ENCODE peak calls at places on chromosomes 3 and 15, in six cellular contexts. F, T, A, G, M and L are unnamed samples.

GRCh38 chr3:191237045-191237882 is 38.2 kb downstream of the OSTN start:
- DNase-seq in M (peak), F (no peak), T (no peak), A (no peak), G (no peak), L (no peak)

GRCh38 chr15:82530006-82530405 is 10.3 kb downstream of the RPS17 start:
- DNase-seq in M (no peak), T (no peak), G (no peak), F (no peak), A (no peak), L (no peak)

GRCh38 chr15:78804391-78804792 is 6.9 kb downstream of the ADAMTS7 start:
- DNase-seq in T (no peak), F (no peak), G (no peak), M (no peak), A (no peak), L (no peak)

GRCh38 chr3:143897558-143898305 is 49.5 kb upstream of the SLC9A9 start:
- DNase-seq in F (no peak), A (no peak), T (peak), G (peak), M (peak), L (peak)

GRCh38 chr3:187518616-187519015 is 150.4 kb downstream of the RTP4 start:
- DNase-seq in F (no peak), G (no peak), T (no peak), M (no peak), A (no peak), L (no peak)

GRCh38 chr15:70362911-70363310 is 265.2 kb upstream of the TLE3 start:
- DNase-seq in M (no peak), G (peak), T (no peak), A (no peak), F (peak), L (no peak)

GRCh38 chr3:57956119-57956832 is 51.9 kb upstream of the FLNB start:
- DNase-seq in M (no peak), F (no peak), T (no peak), A (no peak), G (peak), L (no peak)

GRCh38 chr3:45464336-45464809 is 76.0 kb downstream of the LARS2 start:
- DNase-seq in T (peak), M (no peak), G (peak), F (no peak), A (no peak), L (no peak)

GRCh38 chr15:45187894-45188830 is at the start of gene SHF:
- DNase-seq in G (peak), F (peak), M (peak), T (peak), A (peak), L (no peak)

GRCh38 chr3:158465074-158465473 is 105.9 kb upstream of the MLF1 start:
- DNase-seq in A (no peak), M (no peak), T (no peak), F (no peak), G (no peak), L (no peak)

GRCh38 chr15:98311566-98312188 is 336.7 kb upstream of the IGF1R start:
- DNase-seq in F (no peak), M (peak), G (peak), T (peak), A (no peak), L (peak)

GRCh38 chr3:63986147-63986546 is 37.1 kb downstream of the PSMD6 start:
- DNase-seq in A (no peak), F (no peak), G (no peak), M (no peak), T (no peak), L (no peak)

GRCh38 chr15:42107483-42107882 is 13.1 kb upstream of the PLA2G4D start:
- DNase-seq in M (no peak), G (no peak), T (no peak), F (no peak), A (no peak), L (no peak)

GRCh38 chr3:39249453-39250115 is 30.3 kb downstream of the CX3CR1 start:
- DNase-seq in G (no peak), A (no peak), T (no peak), M (no peak), F (no peak), L (no peak)

GRCh38 chr3:187943677-187944390 is 198.6 kb upstream of the BCL6 start:
- DNase-seq in A (no peak), F (no peak), M (no peak), G (peak), T (no peak), L (no peak)